ENCODE peak calls at places on chromosome 16, in four cellular contexts. S is cardiac fibroblast, Z is upper lobe of right lung, E is foreskin fibroblast. V is an unnamed sample.

GRCh38 chr16:31471241-31471874 is 594 bp upstream of the TGFB1I1 start:
- DNase-seq in S (no peak), Z (no peak), E (peak), V (peak)

GRCh38 chr16:19555938-19556778 is 655 bp downstream of the VPS35L start:
- DNase-seq in S (peak), Z (no peak), E (peak), V (no peak)

GRCh38 chr16:48613061-48613957 is 3.3 kb upstream of the N4BP1 start:
- DNase-seq in S (peak), Z (no peak), E (peak), V (no peak)

GRCh38 chr16:13397126-13397525 is 495.7 kb downstream of the SHISA9 start:
- DNase-seq in S (no peak), Z (no peak), E (no peak), V (no peak)

GRCh38 chr16:69131749-69132423 is 502 bp downstream of the CHTF8 start:
- DNase-seq in S (peak), Z (peak), E (peak), V (peak)

GRCh38 chr16:2469399-2470233 is 1.5 kb upstream of the NTN3 start:
- DNase-seq in S (no peak), Z (no peak), E (no peak), V (no peak)

GRCh38 chr16:55138298-55138697 is 185.7 kb upstream of the IRX6 start:
- DNase-seq in S (no peak), Z (no peak), E (no peak), V (no peak)

GRCh38 chr16:1026057-1026783 is 44.6 kb downstream of the SOX8 start:
- DNase-seq in S (no peak), Z (no peak), E (no peak), V (no peak)

GRCh38 chr16:12664334-12664733 is 139.4 kb downstream of the CPPED1 start:
- DNase-seq in S (no peak), Z (no peak), E (no peak), V (no peak)

GRCh38 chr16:19173649-19174383 is 5.8 kb downstream of the SYT17 start:
- DNase-seq in S (no peak), Z (no peak), E (no peak), V (no peak)

DNA sequence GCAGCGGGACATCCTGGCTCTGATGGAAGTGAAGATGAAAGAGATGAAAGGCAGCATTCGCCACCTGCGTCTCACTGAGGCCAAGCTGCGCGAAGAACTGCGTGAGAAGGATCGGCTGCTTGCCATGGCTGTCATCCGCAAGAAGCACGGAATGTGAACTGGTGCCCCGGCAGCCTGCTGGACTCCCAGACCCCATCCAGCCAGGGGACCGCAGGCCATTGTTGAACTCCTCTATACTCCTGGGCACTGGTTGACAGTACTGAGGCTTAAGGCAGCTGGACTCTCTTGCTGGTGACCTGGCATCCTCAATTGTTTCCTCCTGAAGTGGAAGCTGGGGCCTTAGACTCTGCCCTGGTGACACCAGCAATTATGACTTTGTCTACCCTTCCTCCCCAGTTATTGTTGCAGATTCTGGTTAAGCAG is 1.2 kb downstream of the THAP11 start:
- DNase-seq in S (no peak), Z (no peak), E (peak), V (no peak)
- H3K4me3 ChIP-seq in S (peak), Z (peak), E (peak), V (peak)

GRCh38 chr16:87056083-87056482 is 261.1 kb downstream of the C16orf95 start:
- DNase-seq in S (peak), Z (no peak), E (peak), V (no peak)
- TF ChIP-seq CTCF in S (peak), Z (no peak), E (no peak), V (no peak)

DNA sequence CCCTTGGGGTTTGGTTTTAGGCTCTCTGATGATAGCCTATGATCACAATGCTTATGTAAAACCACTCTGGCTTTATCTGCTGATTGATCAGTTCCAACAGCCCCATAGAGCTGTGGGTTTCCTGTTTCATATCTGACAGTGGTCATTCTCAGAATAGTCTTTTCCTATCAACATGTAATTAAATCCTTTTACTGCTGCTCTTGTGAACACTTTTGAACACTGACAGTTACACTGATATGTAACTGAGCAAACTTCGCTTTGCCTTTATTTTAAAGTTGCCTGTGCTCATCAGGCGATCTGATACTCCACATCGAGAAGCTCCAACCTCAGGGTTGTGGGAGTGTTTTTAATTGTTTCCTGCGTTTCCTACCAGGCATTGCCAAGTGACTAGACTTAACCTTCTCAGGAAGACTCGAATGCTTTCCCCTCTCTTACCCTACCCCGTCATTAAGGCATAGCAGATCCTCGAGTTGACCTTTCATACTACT is 17.3 kb upstream of the CLEC18B start:
- DNase-seq in S (no peak), Z (no peak), E (no peak), V (no peak)
- H3K4me3 ChIP-seq in S (no peak), Z (no peak), E (no peak), V (no peak)

GRCh38 chr16:84048306-84048705 is 5.7 kb upstream of the SLC38A8 start:
- DNase-seq in S (no peak), Z (peak), E (peak), V (peak)
- TF ChIP-seq CTCF in S (no peak), Z (no peak), E (no peak), V (no peak)

V was measured in kidney.